ENCODE peak calls at places on chromosomes 3 and 15, in nine cellular contexts. A, P, K, V, M, U, Y, W and C are unnamed samples. For H3K27me3, the result is how much of the 10 kb centered on the place peaks cover.

GRCh38 chr3:194249323-194250103 is 101.6 kb downstream of the CPN2 start:
- DNase-seq in M (no peak), Y (no peak), W (no peak), V (no peak), U (no peak), K (no peak), A (peak), P (no peak), C (no peak)

GRCh38 chr15:93035953-93036810 is 52.8 kb downstream of the RGMA start:
- DNase-seq in P (no peak), V (no peak), A (peak), W (peak), K (no peak), U (no peak), Y (peak), M (peak), C (peak)

GRCh38 chr3:187006884-187007630 is 76.7 kb downstream of the ST6GAL1 start:
- DNase-seq in U (no peak), K (no peak), Y (no peak), W (no peak), M (no peak), A (no peak), P (no peak), V (no peak), C (no peak)

GRCh38 chr15:96360581-96361308 is 30.2 kb downstream of the NR2F2 start:
- DNase-seq in W (peak), V (peak), K (no peak), U (no peak), P (no peak), A (peak), M (no peak), Y (no peak), C (no peak)

GRCh38 chr3:22029480-22029879 is 278.5 kb upstream of the ZNF385D start:
- DNase-seq in P (no peak), V (no peak), U (no peak), K (no peak), M (no peak), W (no peak), Y (no peak), A (no peak), C (no peak)

GRCh38 chr3:13014755-13015285 is 58.4 kb downstream of the IQSEC1 start:
- DNase-seq in M (no peak), W (no peak), U (no peak), P (no peak), Y (no peak), A (no peak), V (no peak), K (no peak), C (no peak)

GRCh38 chr3:42906085-42906904 is at the start of gene ZNF662:
- DNase-seq in A (peak), K (peak), M (no peak), Y (no peak), V (no peak), P (peak), W (no peak), U (no peak), C (no peak)

GRCh38 chr15:36330598-36330997 is 248.8 kb upstream of the CDIN1 start:
- DNase-seq in K (no peak), P (no peak), M (no peak), W (no peak), V (no peak), A (no peak), Y (no peak), U (no peak), C (no peak)

GRCh38 chr15:85749261-85750151 is 45.2 kb downstream of the KLHL25 start:
- DNase-seq in W (no peak), A (peak), U (no peak), M (peak), K (peak), V (no peak), P (peak), Y (no peak), C (no peak)

GRCh38 chr3:113117511-113118302 is 93.7 kb upstream of the BOC start:
- DNase-seq in A (no peak), V (no peak), W (no peak), Y (no peak), K (no peak), U (no peak), M (no peak), P (no peak), C (no peak)

GRCh38 chr15:29050870-29051269 is 165.1 kb downstream of the APBA2 start:
- DNase-seq in P (no peak), V (no peak), K (no peak), M (peak), U (no peak), W (no peak), Y (peak), A (no peak), C (no peak)

GRCh38 chr3:187044206-187044605 is 95.1 kb downstream of the RPL39L start:
- DNase-seq in W (no peak), A (no peak), V (no peak), K (no peak), P (peak), U (no peak), Y (no peak), M (no peak), C (no peak)

GRCh38 chr3:188929138-188929537 is 242.6 kb upstream of the TPRG1 start:
- DNase-seq in U (peak), M (no peak), K (no peak), P (no peak), V (no peak), A (no peak), Y (no peak), W (peak), C (no peak)

GRCh38 chr15:99386429-99386828 is 135.1 kb downstream of the LRRC28 start:
- DNase-seq in Y (no peak), W (no peak), P (no peak), U (no peak), A (no peak), V (no peak), K (no peak), M (no peak), C (no peak)

GRCh38 chr3:51813539-51813938 is 34.5 kb upstream of the IQCF6 start:
- DNase-seq in U (no peak), P (peak), V (no peak), A (peak), M (no peak), K (peak), W (no peak), Y (no peak), C (no peak)

GRCh38 chr3:177602601-177603136 is 405.4 kb upstream of the TBL1XR1 start:
- DNase-seq in V (no peak), U (peak), K (no peak), W (no peak), A (no peak), Y (peak), M (no peak), P (no peak), C (no peak)

GRCh38 chr3:188925376-188925775 is 246.4 kb upstream of the TPRG1 start:
- DNase-seq in Y (no peak), A (no peak), W (no peak), M (no peak), U (no peak), P (no peak), V (no peak), K (peak), C (no peak)

GRCh38 chr15:79539426-79539825 is 107.3 kb downstream of the MINAR1 start:
- DNase-seq in W (no peak), M (no peak), P (no peak), K (no peak), U (peak), V (no peak), Y (no peak), A (no peak), C (no peak)

GRCh38 chr3:162441716-162442115 is 945.1 kb downstream of the OTOL1 start:
- DNase-seq in M (no peak), K (no peak), P (no peak), A (no peak), U (no peak), W (no peak), V (no peak), Y (no peak), C (no peak)

GRCh38 chr15:34182942-34183341 is 27.0 kb downstream of the KATNBL1 start:
- DNase-seq in U (peak), P (no peak), V (no peak), W (peak), Y (no peak), M (no peak), A (no peak), K (no peak), C (no peak)

GRCh38 chr3:73405853-73406252 is 218.9 kb downstream of the PDZRN3 start:
- DNase-seq in M (no peak), V (no peak), U (no peak), W (no peak), K (no peak), A (no peak), Y (no peak), P (no peak), C (no peak)

GRCh38 chr15:88707766-88708165 is 69.0 kb downstream of the ISG20 start:
- DNase-seq in P (no peak), A (no peak), W (no peak), Y (no peak), K (no peak), M (no peak), V (no peak), U (no peak), C (no peak)

GRCh38 chr15:87648278-87648677 is 608.3 kb downstream of the NTRK3 start:
- DNase-seq in Y (no peak), U (no peak), K (no peak), P (no peak), V (no peak), W (no peak), M (no peak), A (no peak), C (no peak)

GRCh38 chr3:57252404-57252803 is 24.9 kb downstream of the APPL1 start:
- DNase-seq in W (no peak), K (no peak), Y (no peak), A (no peak), P (no peak), U (no peak), M (no peak), V (no peak), C (no peak)
- H3K4me3 ChIP-seq in W (no peak), K (no peak), Y (no peak), A (no peak), P (peak), U (no peak), M (no peak), V (no peak), C (no peak)

DNA sequence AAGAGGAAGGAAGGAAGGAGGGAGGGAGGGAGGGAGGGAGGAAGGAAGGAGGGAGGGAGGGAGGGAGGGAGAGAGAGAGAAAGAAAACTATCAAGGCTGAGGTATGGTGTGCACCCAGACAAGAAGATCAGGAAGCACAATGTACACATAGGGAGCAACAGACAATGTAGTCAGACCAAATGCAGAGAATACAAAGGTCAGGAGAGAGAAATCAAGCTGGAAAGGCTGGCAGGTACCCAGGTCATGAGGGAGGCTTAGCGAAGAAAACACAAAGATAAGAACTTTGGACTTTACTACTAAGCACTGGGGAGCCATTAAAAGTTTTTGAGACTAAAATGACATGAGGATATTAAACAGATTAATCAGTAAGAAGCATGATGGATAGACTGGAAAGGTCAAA is 176.0 kb upstream of the TMCO5A start:
- DNase-seq in K (no peak), M (no peak), P (no peak), A (peak), Y (no peak), V (no peak), W (no peak), U (no peak), C (no peak)
- H3K27ac ChIP-seq in K (no peak), M (no peak), P (no peak), A (no peak), Y (no peak), V (no peak), W (no peak), U (no peak), C (no peak)

GRCh38 chr3:170244566-170244965 is 22.3 kb downstream of the PRKCI start:
- DNase-seq in M (no peak), Y (no peak), P (no peak), V (no peak), U (peak), K (no peak), A (no peak), W (no peak), C (no peak)

DNA sequence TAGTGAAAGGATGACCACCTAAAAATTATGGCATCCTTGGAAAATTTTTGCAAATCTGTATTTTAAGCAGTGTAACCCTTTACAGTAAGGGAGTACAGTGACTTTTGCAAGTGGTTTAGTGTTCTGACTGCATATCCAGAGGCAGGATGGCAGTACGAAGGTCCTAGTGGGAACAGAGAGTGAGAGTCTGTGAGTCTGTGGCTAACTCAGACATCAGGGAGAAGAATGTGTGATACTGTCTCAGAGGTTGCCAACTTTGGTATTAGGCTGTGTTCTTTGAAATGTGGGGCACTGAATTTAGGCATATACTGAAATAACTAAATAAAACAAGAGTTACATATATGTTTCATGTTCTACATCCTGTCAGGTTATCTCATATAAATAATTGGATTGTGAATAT is 25.7 kb downstream of the PRKCI start:
- DNase-seq in Y (no peak), A (no peak), W (no peak), M (no peak), U (no peak), K (no peak), P (no peak), V (no peak), C (no peak)
- H3K27me3 ChIP-seq in Y (under half), A (under half), W (under half), M (under half), U (under half), K (under half), P (under half), V (under half), C (under half)

GRCh38 chr3:53166781-53167291 is 5.8 kb downstream of the PRKCD start:
- DNase-seq in A (peak), U (peak), P (peak), K (no peak), W (no peak), M (no peak), Y (peak), V (no peak), C (no peak)
- H3K4me3 ChIP-seq in A (peak), U (no peak), P (peak), K (no peak), W (no peak), M (no peak), Y (no peak), V (no peak), C (no peak)

DNA sequence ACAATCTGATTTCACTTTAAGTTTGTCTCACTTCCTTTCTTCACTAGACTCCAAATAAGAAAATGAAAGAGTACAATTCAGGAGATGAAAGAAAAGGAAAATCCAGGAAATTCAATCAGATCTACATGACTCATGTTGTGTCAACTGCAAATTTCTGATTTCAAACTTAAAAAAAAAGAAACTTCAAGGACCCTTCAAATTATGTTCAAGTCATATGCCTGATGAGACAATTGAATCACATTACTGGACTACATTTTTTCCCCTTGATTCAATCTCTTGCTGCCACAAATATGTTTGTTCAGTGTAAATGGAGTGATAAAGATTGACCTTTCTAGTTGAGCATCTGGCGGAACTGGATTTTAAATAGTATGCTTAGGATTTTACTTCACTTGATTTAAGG is 37.4 kb downstream of the FRMD5 start:
- DNase-seq in A (no peak), M (no peak), V (no peak), P (no peak), K (no peak), W (no peak), U (peak), Y (no peak), C (no peak)
- H3K27ac ChIP-seq in A (no peak), M (peak), V (no peak), P (no peak), K (no peak), W (no peak), U (peak), Y (no peak), C (no peak)

GRCh38 chr3:129974451-129975331 is at the start of gene TRH:
- DNase-seq in U (no peak), W (peak), K (no peak), V (peak), M (no peak), A (no peak), P (no peak), Y (no peak), C (no peak)
- H3K27me3 ChIP-seq in U (under half), W (half or more), K (under half), V (half or more), M (half or more), A (half or more), P (half or more), Y (under half), C (under half)